ENCODE peak calls at places on chromosomes 3 and 15, in five cellular contexts. One of them, this sample, is unnamed.
A peak's percentile ranks its signal among the peaks of the same experiment; 100 is the strongest.

GRCh38 chr3:143035466-143036214 is 34.3 kb downstream of the U2SURP start:
- DNase-seq in H9: no peak
- DNase-seq in IMR-90: peak; percentile 4
- DNase-seq in H1: no peak
- DNase-seq in mesenchymal stem cell: peak; percentile 44
- DNase-seq in this sample: no peak

GRCh38 chr3:152172465-152172864 is 96.3 kb upstream of the MBNL1 start:
- DNase-seq in H9: no peak
- DNase-seq in IMR-90: no peak
- DNase-seq in H1: no peak
- DNase-seq in mesenchymal stem cell: no peak
- DNase-seq in this sample: no peak

GRCh38 chr15:89898628-89899302 is 5.0 kb upstream of the AP3S2 start:
- DNase-seq in H9: peak; percentile 83
- DNase-seq in IMR-90: peak; percentile 47
- DNase-seq in H1: peak; percentile 43
- DNase-seq in mesenchymal stem cell: peak; percentile 55
- DNase-seq in this sample: no peak

GRCh38 chr3:56855856-56856538 is 54.2 kb upstream of the ARHGEF3 start:
- DNase-seq in H9: peak; percentile 68
- DNase-seq in IMR-90: no peak
- DNase-seq in H1: peak; percentile 25
- DNase-seq in mesenchymal stem cell: peak; percentile 60
- DNase-seq in this sample: peak; percentile 27

GRCh38 chr3:17158941-17159682 is 274.4 kb downstream of the PLCL2 start:
- DNase-seq in H9: no peak
- DNase-seq in IMR-90: peak; percentile 12
- DNase-seq in H1: no peak
- DNase-seq in mesenchymal stem cell: no peak
- DNase-seq in this sample: no peak

GRCh38 chr3:175743733-175744400 is 884.7 kb downstream of the NAALADL2 start:
- DNase-seq in H9: no peak
- DNase-seq in IMR-90: peak; percentile 80
- DNase-seq in H1: no peak
- DNase-seq in mesenchymal stem cell: peak; percentile 28
- DNase-seq in this sample: no peak

GRCh38 chr3:51355891-51356578 is 29.1 kb upstream of the MANF start:
- DNase-seq in H9: no peak
- DNase-seq in IMR-90: no peak
- DNase-seq in H1: no peak
- DNase-seq in mesenchymal stem cell: no peak
- DNase-seq in this sample: no peak

GRCh38 chr3:16236856-16237393 is 27.8 kb downstream of the DPH3 start:
- DNase-seq in H9: no peak
- DNase-seq in IMR-90: no peak
- DNase-seq in H1: no peak
- DNase-seq in mesenchymal stem cell: no peak
- DNase-seq in this sample: no peak

GRCh38 chr15:40106203-40107161 is 2.2 kb downstream of the BMF start:
- DNase-seq in H9: peak; percentile 91
- DNase-seq in IMR-90: peak; percentile 49
- DNase-seq in H1: no peak
- DNase-seq in mesenchymal stem cell: peak; percentile 89
- DNase-seq in this sample: no peak
- H4K8ac ChIP-seq in H9: no peak overlapping the region
- H4K8ac ChIP-seq in IMR-90: peak overlapping the region; percentile 23
- H4K8ac ChIP-seq in H1: no peak overlapping the region
- H4K8ac ChIP-seq in mesenchymal stem cell: peak overlapping the region; percentile 8
- H4K8ac ChIP-seq in this sample: no peak overlapping the region

GRCh38 chr15:80694624-80695098 is 449 bp upstream of the ABHD17C start:
- DNase-seq in H9: peak; percentile 39
- DNase-seq in IMR-90: peak; percentile 33
- DNase-seq in H1: no peak
- DNase-seq in mesenchymal stem cell: peak; percentile 33
- DNase-seq in this sample: no peak
- H2BK5ac ChIP-seq in H9: no peak overlapping the region
- H2BK5ac ChIP-seq in IMR-90: peak overlapping the region; percentile 47
- H2BK5ac ChIP-seq in H1: no peak overlapping the region
- H2BK5ac ChIP-seq in mesenchymal stem cell: no peak overlapping the region
- H2BK5ac ChIP-seq in this sample: no peak overlapping the region

GRCh38 chr3:140630866-140631265 is 47.0 kb upstream of the TRIM42 start:
- DNase-seq in H9: no peak
- DNase-seq in IMR-90: no peak
- DNase-seq in H1: no peak
- DNase-seq in mesenchymal stem cell: no peak
- DNase-seq in this sample: no peak

GRCh38 chr3:140627756-140628155 is 50.1 kb upstream of the TRIM42 start:
- DNase-seq in H9: no peak
- DNase-seq in IMR-90: no peak
- DNase-seq in H1: no peak
- DNase-seq in mesenchymal stem cell: no peak
- DNase-seq in this sample: no peak

GRCh38 chr3:140628606-140629005 is 49.3 kb upstream of the TRIM42 start:
- DNase-seq in H9: no peak
- DNase-seq in IMR-90: no peak
- DNase-seq in H1: no peak
- DNase-seq in mesenchymal stem cell: no peak
- DNase-seq in this sample: no peak

GRCh38 chr3:140630366-140630765 is 47.5 kb upstream of the TRIM42 start:
- DNase-seq in H9: no peak
- DNase-seq in IMR-90: no peak
- DNase-seq in H1: no peak
- DNase-seq in mesenchymal stem cell: no peak
- DNase-seq in this sample: no peak

GRCh38 chr3:140629351-140630137 is 48.3 kb upstream of the TRIM42 start:
- DNase-seq in H9: no peak
- DNase-seq in IMR-90: peak; percentile 35
- DNase-seq in H1: no peak
- DNase-seq in mesenchymal stem cell: peak; percentile 31
- DNase-seq in this sample: no peak
- H4K91ac ChIP-seq in H9: no peak overlapping the region
- H4K91ac ChIP-seq in IMR-90: no peak overlapping the region
- H4K91ac ChIP-seq in H1: no peak overlapping the region
- H4K91ac ChIP-seq in mesenchymal stem cell: no peak overlapping the region
- H4K91ac ChIP-seq in this sample: no peak overlapping the region

GRCh38 chr3:47008851-47009224 is 29.4 kb downstream of the NBEAL2 start:
- DNase-seq in H9: no peak
- DNase-seq in IMR-90: no peak
- DNase-seq in H1: no peak
- DNase-seq in mesenchymal stem cell: no peak
- DNase-seq in this sample: no peak
- H4K8ac ChIP-seq in H9: no peak overlapping the region
- H4K8ac ChIP-seq in IMR-90: peak overlapping the region; percentile 85
- H4K8ac ChIP-seq in H1: no peak overlapping the region
- H4K8ac ChIP-seq in mesenchymal stem cell: no peak overlapping the region
- H4K8ac ChIP-seq in this sample: no peak overlapping the region

DNA sequence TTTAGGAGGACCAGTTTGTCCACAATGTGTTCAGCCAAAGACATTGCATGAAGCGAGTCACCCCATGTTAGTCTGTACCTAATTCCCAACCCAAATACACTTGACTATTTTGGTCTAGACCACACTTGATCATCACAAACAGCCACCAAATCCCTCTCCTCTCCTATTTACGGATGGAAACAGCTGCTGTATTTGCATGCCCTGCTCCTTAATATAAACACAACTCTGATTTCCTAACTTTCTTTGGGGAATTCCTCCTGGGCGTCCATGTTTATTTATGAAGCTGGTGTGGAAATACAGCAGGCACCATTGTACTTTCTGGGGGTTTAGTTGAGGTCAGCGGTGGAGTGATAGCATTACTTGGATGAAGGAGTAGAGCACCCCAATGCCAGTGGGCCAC is 235.2 kb downstream of the TLE3 start:
- DNase-seq in H9: no peak
- DNase-seq in IMR-90: peak; percentile 84
- DNase-seq in H1: no peak
- DNase-seq in mesenchymal stem cell: peak; percentile 97
- DNase-seq in this sample: no peak
- H2BK5ac ChIP-seq in H9: no peak overlapping the region
- H2BK5ac ChIP-seq in IMR-90: peak overlapping the region; percentile 42
- H2BK5ac ChIP-seq in H1: no peak overlapping the region
- H2BK5ac ChIP-seq in mesenchymal stem cell: no peak overlapping the region
- H2BK5ac ChIP-seq in this sample: no peak overlapping the region

GRCh38 chr3:5634411-5634810 is 446.9 kb downstream of the EDEM1 start:
- DNase-seq in H9: peak; percentile 34
- DNase-seq in IMR-90: no peak
- DNase-seq in H1: no peak
- DNase-seq in mesenchymal stem cell: no peak
- DNase-seq in this sample: no peak

GRCh38 chr3:5635746-5636145 is 448.2 kb downstream of the EDEM1 start:
- DNase-seq in H9: no peak
- DNase-seq in IMR-90: no peak
- DNase-seq in H1: no peak
- DNase-seq in mesenchymal stem cell: no peak
- DNase-seq in this sample: no peak

GRCh38 chr3:5638550-5638949 is 451.0 kb downstream of the EDEM1 start:
- DNase-seq in H9: no peak
- DNase-seq in IMR-90: no peak
- DNase-seq in H1: no peak
- DNase-seq in mesenchymal stem cell: no peak
- DNase-seq in this sample: no peak

GRCh38 chr3:5630396-5630795 is 442.9 kb downstream of the EDEM1 start:
- DNase-seq in H9: no peak
- DNase-seq in IMR-90: no peak
- DNase-seq in H1: no peak
- DNase-seq in mesenchymal stem cell: no peak
- DNase-seq in this sample: no peak

DNA sequence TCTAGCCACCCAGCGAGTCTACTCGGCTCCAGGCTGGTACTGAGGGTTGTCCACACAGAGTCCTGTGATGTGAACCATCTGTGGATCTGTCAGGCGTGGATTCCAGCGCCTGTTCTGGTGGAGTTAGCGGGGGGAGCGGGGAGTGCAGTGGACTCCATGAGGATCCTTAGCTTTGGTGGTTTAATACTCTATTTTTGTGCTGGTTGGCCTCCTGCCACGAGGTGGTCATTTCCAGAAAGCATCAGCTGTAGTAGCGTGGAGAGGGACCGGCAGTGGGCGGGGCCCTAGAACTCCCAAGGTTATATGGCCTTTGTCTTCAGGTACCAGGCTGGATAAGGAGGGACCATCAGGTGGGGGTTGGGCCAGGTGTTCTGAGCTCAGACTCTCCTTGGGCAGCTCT is 446.5 kb downstream of the EDEM1 start:
- DNase-seq in H9: peak; percentile 31
- DNase-seq in IMR-90: no peak
- DNase-seq in H1: no peak
- DNase-seq in mesenchymal stem cell: no peak
- DNase-seq in this sample: no peak
- H4K91ac ChIP-seq in H9: no peak overlapping the region
- H4K91ac ChIP-seq in IMR-90: no peak overlapping the region
- H4K91ac ChIP-seq in H1: no peak overlapping the region
- H4K91ac ChIP-seq in mesenchymal stem cell: no peak overlapping the region
- H4K91ac ChIP-seq in this sample: no peak overlapping the region

GRCh38 chr3:190517696-190518095 is 3.8 kb downstream of the IL1RAP start:
- DNase-seq in H9: no peak
- DNase-seq in IMR-90: peak; percentile 73
- DNase-seq in H1: no peak
- DNase-seq in mesenchymal stem cell: peak; percentile 72
- DNase-seq in this sample: no peak

GRCh38 chr3:190514163-190515153 is 573 bp downstream of the IL1RAP start:
- DNase-seq in H9: peak; percentile 38
- DNase-seq in IMR-90: peak; percentile 60
- DNase-seq in H1: no peak
- DNase-seq in mesenchymal stem cell: peak; percentile 76
- DNase-seq in this sample: peak; percentile 40

GRCh38 chr3:190512666-190513065 is 1.2 kb upstream of the IL1RAP start:
- DNase-seq in H9: no peak
- DNase-seq in IMR-90: no peak
- DNase-seq in H1: no peak
- DNase-seq in mesenchymal stem cell: no peak
- DNase-seq in this sample: no peak

GRCh38 chr3:190516416-190516815 is 2.5 kb downstream of the IL1RAP start:
- DNase-seq in H9: no peak
- DNase-seq in IMR-90: no peak
- DNase-seq in H1: no peak
- DNase-seq in mesenchymal stem cell: no peak
- DNase-seq in this sample: no peak

DNA sequence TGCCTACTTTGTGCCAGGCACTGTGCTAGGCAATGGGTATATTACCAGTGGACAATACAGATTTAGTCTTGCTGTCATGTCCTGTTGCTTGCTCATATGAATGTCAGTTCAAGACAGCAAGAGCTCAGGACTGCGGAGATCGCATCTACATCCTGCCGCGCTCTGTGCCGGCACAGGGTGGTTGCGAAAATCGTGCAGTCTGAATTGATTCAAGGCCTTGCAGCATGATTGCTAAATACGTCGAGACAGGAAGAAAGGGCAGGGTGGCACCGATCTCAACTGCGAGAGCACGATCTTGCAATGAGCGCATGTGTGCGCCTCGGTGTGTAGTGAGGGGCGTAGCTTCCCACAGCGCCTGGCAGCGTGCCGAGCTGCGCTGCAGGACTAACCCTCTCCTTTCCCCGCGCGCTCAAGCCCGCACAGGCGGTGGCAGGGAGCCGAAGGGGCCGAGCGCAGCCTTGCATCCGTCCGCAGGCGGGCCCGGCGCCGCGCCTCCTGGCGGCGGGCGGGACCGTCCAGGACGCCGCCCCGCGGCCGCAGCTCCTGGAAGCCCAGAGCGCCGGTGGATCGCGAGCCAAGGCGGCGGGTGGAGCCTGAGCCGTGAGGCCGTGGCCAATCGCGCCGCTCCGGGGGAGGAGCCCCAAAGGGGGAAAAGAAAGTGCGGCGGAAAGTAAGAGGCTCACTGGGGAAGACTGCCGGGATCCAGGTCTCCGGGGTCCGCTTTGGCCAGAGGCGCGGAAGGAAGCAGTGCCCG is at the start of gene IL1RAP:
- DNase-seq in H9: peak; percentile 88
- DNase-seq in IMR-90: peak; percentile 88
- DNase-seq in H1: peak; percentile 67
- DNase-seq in mesenchymal stem cell: peak; percentile 93
- DNase-seq in this sample: peak; percentile 85
- H4K8ac ChIP-seq in H9: no peak within 1 kb of the TSS
- H4K8ac ChIP-seq in IMR-90: peak within 1 kb of the TSS; percentile 81
- H4K8ac ChIP-seq in H1: no peak within 1 kb of the TSS
- H4K8ac ChIP-seq in mesenchymal stem cell: peak within 1 kb of the TSS; percentile 85
- H4K8ac ChIP-seq in this sample: no peak within 1 kb of the TSS

DNA sequence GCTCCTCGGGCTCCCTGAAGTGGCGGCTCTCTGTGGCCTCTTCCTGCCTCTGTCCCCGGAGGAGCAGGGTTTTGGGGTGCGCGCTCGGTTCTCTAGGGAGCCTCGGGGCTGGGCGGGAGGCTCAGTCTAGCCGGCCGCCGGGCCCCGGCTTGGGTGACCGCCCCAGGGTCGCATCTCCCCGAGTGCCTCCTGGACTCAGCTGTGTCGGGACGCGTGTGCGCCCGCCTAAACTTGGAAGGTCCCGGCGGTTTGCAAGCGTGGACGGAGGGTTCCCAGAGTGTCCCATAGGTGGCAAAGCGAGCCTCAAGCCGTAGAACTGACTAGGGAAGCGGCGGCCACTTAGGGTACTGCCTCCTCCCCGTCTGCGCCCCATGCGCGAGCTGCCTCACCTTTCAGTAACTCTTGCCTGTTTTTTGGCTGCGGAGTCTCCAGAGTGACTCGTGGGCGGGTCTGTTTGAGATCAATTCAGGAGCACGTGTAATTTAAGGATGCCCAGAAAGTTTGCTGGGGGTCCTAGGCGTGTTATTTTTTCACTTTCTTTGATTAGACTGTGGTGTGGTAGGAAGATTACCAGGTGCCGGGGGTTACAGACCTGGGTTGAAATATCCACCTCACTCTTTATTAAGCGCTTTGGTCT is 690 bp downstream of the ACTL6A start:
- DNase-seq in H9: peak; percentile 71
- DNase-seq in IMR-90: peak; percentile 73
- DNase-seq in H1: peak; percentile 27
- DNase-seq in mesenchymal stem cell: peak; percentile 90
- DNase-seq in this sample: peak; percentile 65
- H2BK5ac ChIP-seq in H9: no peak overlapping the region
- H2BK5ac ChIP-seq in IMR-90: peak overlapping the region; percentile 11
- H2BK5ac ChIP-seq in H1: no peak overlapping the region
- H2BK5ac ChIP-seq in mesenchymal stem cell: no peak overlapping the region
- H2BK5ac ChIP-seq in this sample: peak overlapping the region; percentile 97

This sample was measured in neuronal stem cell.